ENCODE peak calls at places on chromosomes 16 and 17, in ten cellular contexts. M is NCI-H510A treated with DMSO at 0.1 percent for 48 hours; W is tibial nerve; K is NCI-H1092 treated with DMSO at 0.1 percent for 48 hours; Q is nucleus accumbens; G is neuronal stem cell; L is astrocyte of the cerebellum; J is Daoy; A is activated T-cell treated with anti-CD3 and anti-CD28 coated beads, Interleukin-2, amount 50 U/mL, for 72 hours; B is astrocyte of the spinal cord. T is an unnamed sample.

GRCh38 chr17:2560658-2561057 is 32.8 kb upstream of the PAFAH1B1 start:
- DNase-seq in L (no peak), J (no peak), G (no peak), W (no peak), Q (no peak), A (no peak), M (no peak), B (no peak), K (no peak), T (no peak)

GRCh38 chr16:58125781-58126335 is 3.3 kb downstream of the CFAP20 start:
- DNase-seq in B (no peak), J (no peak), M (no peak), K (no peak), Q (no peak), A (no peak), L (no peak), G (no peak), W (no peak), T (no peak)

GRCh38 chr17:14201595-14201994 is 35.1 kb downstream of the CDRT15 start:
- DNase-seq in J (no peak), W (no peak), M (no peak), A (peak; percentile 69), G (no peak), L (no peak), K (no peak), Q (no peak), B (no peak), T (no peak)

GRCh38 chr17:44708401-44709263 is at the start of gene DBF4B:
- DNase-seq in J (peak; percentile 90), M (peak; percentile 88), G (peak; percentile 85), L (peak; percentile 81), K (peak; percentile 88), W (peak; percentile 85), B (peak; percentile 93), Q (peak; percentile 69), A (peak; percentile 86), T (no peak)

GRCh38 chr16:84228321-84228838 is 11.4 kb downstream of the KCNG4 start:
- DNase-seq in G (peak; percentile 20), A (no peak), K (no peak), J (peak; percentile 88), W (peak; percentile 78), M (peak; percentile 7), Q (peak; percentile 8), L (peak; percentile 63), B (peak; percentile 91), T (no peak)

GRCh38 chr17:17417718-17418151 is 59.1 kb upstream of the MED9 start:
- DNase-seq in K (no peak), G (no peak), Q (no peak), L (no peak), B (no peak), J (no peak), W (no peak), A (no peak), M (peak; percentile 27), T (no peak)

GRCh38 chr16:11312718-11313492 is 31.8 kb upstream of the PRM1 start:
- DNase-seq in M (no peak), G (no peak), W (no peak), L (peak; percentile 44), J (peak; percentile 66), K (no peak), B (peak; percentile 48), A (no peak), Q (no peak), T (no peak)

GRCh38 chr17:77330602-77331081 is 189.9 kb downstream of the SEC14L1 start:
- DNase-seq in W (no peak), A (no peak), K (no peak), M (no peak), L (no peak), B (no peak), G (no peak), Q (no peak), J (peak; percentile 4), T (peak; percentile 85)

GRCh38 chr17:3697157-3697515 is 1.2 kb upstream of the P2RX5 start:
- DNase-seq in M (no peak), Q (no peak), J (no peak), B (no peak), W (no peak), A (no peak), L (no peak), G (no peak), K (no peak), T (no peak)

GRCh38 chr16:56981729-56982271 is 7.6 kb upstream of the NLRC5 start:
- DNase-seq in J (no peak), L (no peak), A (no peak), K (no peak), M (no peak), Q (no peak), B (no peak), G (no peak), W (no peak), T (no peak)

GRCh38 chr17:27531469-27531948 is 75.3 kb downstream of the KSR1 start:
- DNase-seq in M (peak; percentile 35), A (no peak), L (no peak), B (no peak), G (no peak), W (no peak), J (no peak), Q (no peak), K (no peak), T (no peak)

GRCh38 chr16:14301150-14302030 is 230.3 kb downstream of the MRTFB start:
- DNase-seq in Q (peak; percentile 44), B (no peak), M (no peak), J (peak; percentile 30), W (peak; percentile 29), L (no peak), G (no peak), K (peak; percentile 43), A (peak; percentile 31), T (no peak)

GRCh38 chr17:64384253-64385186 is 6.1 kb downstream of the PECAM1 start:
- DNase-seq in B (peak; percentile 55), M (no peak), L (peak; percentile 73), W (no peak), K (no peak), G (no peak), J (peak; percentile 87), A (no peak), Q (no peak), T (no peak)

GRCh38 chr17:78974635-78975591 is 4.8 kb downstream of the LGALS3BP start:
- DNase-seq in A (no peak), W (peak; percentile 75), K (no peak), J (no peak), Q (peak; percentile 19), B (peak; percentile 75), G (no peak), L (peak; percentile 43), M (peak; percentile 85), T (no peak)

GRCh38 chr17:42246515-42246914 is 29.7 kb downstream of the STAT5B start:
- DNase-seq in M (no peak), W (no peak), A (peak; percentile 26), Q (no peak), G (no peak), J (no peak), B (peak; percentile 38), K (no peak), L (no peak), T (no peak)

GRCh38 chr16:4911831-4912422 is 25.0 kb downstream of the PPL start:
- DNase-seq in W (no peak), K (no peak), B (no peak), A (no peak), J (no peak), L (no peak), G (no peak), M (no peak), Q (no peak), T (no peak)

GRCh38 chr16:9077001-9077809 is 14.2 kb upstream of the HAPSTR1 start:
- DNase-seq in B (peak; percentile 67), W (no peak), Q (no peak), G (no peak), J (peak; percentile 79), M (no peak), K (no peak), L (no peak), A (peak; percentile 50), T (no peak)

GRCh38 chr16:8644513-8645140 is 23.1 kb downstream of the METTL22 start:
- DNase-seq in A (no peak), L (no peak), W (peak; percentile 21), B (no peak), K (no peak), Q (no peak), G (no peak), J (no peak), M (no peak), T (no peak)

GRCh38 chr17:32298298-32298697 is 32.7 kb downstream of the RHBDL3 start:
- DNase-seq in K (no peak), B (no peak), J (no peak), W (no peak), A (no peak), Q (no peak), M (no peak), G (no peak), L (no peak), T (no peak)

GRCh38 chr16:81539009-81539820 is 94.6 kb downstream of the CMIP start:
- DNase-seq in K (no peak), J (no peak), Q (no peak), M (no peak), G (no peak), B (no peak), L (peak; percentile 11), A (no peak), W (no peak), T (no peak)

GRCh38 chr16:54489225-54489781 is 202.7 kb upstream of the IRX3 start:
- DNase-seq in J (no peak), W (no peak), Q (no peak), G (no peak), K (peak; percentile 91), M (peak; percentile 33), A (no peak), L (no peak), B (no peak), T (no peak)

GRCh38 chr17:3973498-3974137 is 9.4 kb upstream of the ATP2A3 start:
- DNase-seq in L (no peak), M (no peak), B (no peak), J (no peak), A (no peak), W (no peak), G (no peak), Q (no peak), K (no peak), T (no peak)

GRCh38 chr16:57471852-57472664 is 9.6 kb downstream of the POLR2C start:
- DNase-seq in A (no peak), Q (no peak), W (no peak), G (no peak), M (no peak), L (no peak), K (no peak), J (no peak), B (no peak), T (no peak)

GRCh38 chr17:71349908-71350600 is 770.8 kb upstream of the SOX9 start:
- DNase-seq in K (no peak), M (no peak), B (no peak), J (no peak), L (no peak), Q (no peak), A (no peak), W (no peak), G (no peak), T (no peak)

GRCh38 chr17:69608808-69609494 is 194.5 kb downstream of the MAP2K6 start:
- DNase-seq in L (peak; percentile 77), J (peak; percentile 48), M (no peak), G (no peak), Q (no peak), W (no peak), B (peak; percentile 94), A (no peak), K (no peak), T (no peak)

GRCh38 chr17:50196826-50197225 is 4.6 kb downstream of the COL1A1 start:
- DNase-seq in B (peak; percentile 56), L (no peak), K (no peak), J (no peak), A (no peak), M (no peak), W (no peak), Q (no peak), G (no peak), T (no peak)

GRCh38 chr16:4263504-4264436 is 9.1 kb downstream of the TFAP4 start:
- DNase-seq in B (peak; percentile 78), L (no peak), K (no peak), Q (no peak), J (peak; percentile 79), M (no peak), G (peak; percentile 48), W (peak; percentile 85), A (peak; percentile 20), T (no peak)

GRCh38 chr17:9648521-9649110 is 3.3 kb downstream of the USP43 start:
- DNase-seq in B (no peak), L (no peak), Q (no peak), A (no peak), W (no peak), M (no peak), K (no peak), G (no peak), J (no peak), T (no peak)